ENCODE peak calls at places on chromosomes 5 and 9, in five cellular contexts. E is fibroblast of mammary gland, X is astrocyte, H is K562, W is epithelial cell of esophagus. S is an unnamed sample.

GRCh38 chr5:147578228-147579024 is 68.6 kb upstream of the DPYSL3 start:
- DNase-seq in H (peak), E (peak), W (peak), X (peak), S (no peak)

GRCh38 chr5:37723147-37723961 is 116.5 kb downstream of the GDNF start:
- DNase-seq in E (peak), W (peak), H (peak), X (peak), S (no peak)

GRCh38 chr5:53994148-53994547 is 316.2 kb downstream of the ARL15 start:
- DNase-seq in H (no peak), W (peak), E (peak), X (peak), S (no peak)

GRCh38 chr5:1517838-1518237 is 5.9 kb downstream of the LPCAT1 start:
- DNase-seq in E (no peak), H (no peak), W (no peak), X (no peak), S (peak)

GRCh38 chr9:33415152-33416038 is 13.0 kb upstream of the AQP7 start:
- DNase-seq in X (no peak), H (peak), E (peak), W (peak), S (no peak)

GRCh38 chr5:80591352-80591751 is 21.3 kb upstream of the ANKRD34B start:
- DNase-seq in W (no peak), H (no peak), E (peak), X (peak), S (no peak)

GRCh38 chr5:55633574-55634203 is 78.4 kb downstream of the SLC38A9 start:
- DNase-seq in E (peak), W (peak), X (peak), H (no peak), S (no peak)

GRCh38 chr5:103218164-103218563 is 40.4 kb upstream of the MACIR start:
- DNase-seq in W (peak), E (no peak), X (peak), H (no peak), S (no peak)

GRCh38 chr5:160926428-160926827 is 74.4 kb upstream of the ATP10B start:
- DNase-seq in X (peak), H (no peak), E (no peak), W (no peak), S (no peak)

GRCh38 chr5:220008-220407 is 1.9 kb downstream of the SDHA start:
- DNase-seq in H (no peak), E (peak), W (no peak), X (no peak), S (no peak)

GRCh38 chr9:100466171-100466827 is 6.7 kb upstream of the TMEFF1 start:
- DNase-seq in X (no peak), W (no peak), H (no peak), E (peak), S (no peak)

GRCh38 chr5:16074358-16074757 is 105.2 kb downstream of the MARCHF11 start:
- DNase-seq in H (no peak), E (no peak), W (no peak), X (no peak), S (no peak)

GRCh38 chr9:3876553-3876952 is 350.8 kb upstream of the RFX3 start:
- DNase-seq in H (no peak), E (no peak), W (no peak), X (no peak), S (no peak)

GRCh38 chr9:35500130-35500748 is 10.3 kb downstream of the RUSC2 start:
- DNase-seq in W (no peak), H (no peak), X (peak), E (no peak), S (no peak)

GRCh38 chr5:6083311-6083941 is 294.9 kb downstream of the MED10 start:
- DNase-seq in H (no peak), X (no peak), E (no peak), W (no peak), S (no peak)

GRCh38 chr5:178118345-178118744 is 5.0 kb downstream of the N4BP3 start:
- DNase-seq in W (no peak), H (no peak), E (no peak), X (no peak), S (no peak)

GRCh38 chr5:82806513-82806912 is 270.7 kb downstream of the TMEM167A start:
- DNase-seq in E (no peak), X (peak), W (peak), H (no peak), S (no peak)

GRCh38 chr9:107935931-107936330 is 446.4 kb upstream of the KLF4 start:
- DNase-seq in W (no peak), X (no peak), H (no peak), E (no peak), S (no peak)

GRCh38 chr9:17520264-17521058 is 58.4 kb upstream of the SH3GL2 start:
- DNase-seq in W (no peak), X (no peak), H (no peak), E (no peak), S (no peak)
- TF ChIP-seq CTCF in W (peak), X (no peak), H (no peak), E (no peak), S (no peak)

DNA sequence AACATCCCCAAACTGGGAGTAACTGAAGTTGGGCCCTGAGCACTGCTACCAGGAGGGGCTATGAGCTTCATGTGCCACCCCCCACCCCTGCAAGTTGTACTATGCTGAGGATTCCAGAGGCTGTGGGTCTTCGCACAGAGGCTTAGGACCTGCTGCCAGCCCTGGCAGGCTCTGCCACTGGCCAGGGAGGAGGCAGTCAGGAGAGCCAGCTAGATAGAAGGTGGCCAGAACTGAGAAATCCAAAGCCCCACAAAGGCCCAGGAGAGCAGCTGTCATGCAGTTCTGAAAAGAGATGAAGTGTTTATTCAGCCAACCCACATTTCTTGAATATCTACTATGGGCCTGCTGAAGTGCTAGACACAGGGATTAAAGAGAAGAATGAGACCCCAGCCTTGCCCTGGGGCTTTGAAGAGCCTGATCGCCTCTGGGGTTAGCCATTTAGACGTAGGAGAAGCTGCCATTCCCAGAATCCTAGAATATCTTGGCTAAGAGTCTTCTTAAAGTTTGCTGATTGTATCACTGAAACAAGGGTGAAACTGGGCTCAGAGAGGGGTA is 1.4 kb downstream of the ALAD start:
- DNase-seq in H (no peak), W (no peak), E (no peak), X (no peak), S (no peak)
- H3K4me3 ChIP-seq in H (no peak), W (no peak), E (no peak), X (no peak), S (no peak)

DNA sequence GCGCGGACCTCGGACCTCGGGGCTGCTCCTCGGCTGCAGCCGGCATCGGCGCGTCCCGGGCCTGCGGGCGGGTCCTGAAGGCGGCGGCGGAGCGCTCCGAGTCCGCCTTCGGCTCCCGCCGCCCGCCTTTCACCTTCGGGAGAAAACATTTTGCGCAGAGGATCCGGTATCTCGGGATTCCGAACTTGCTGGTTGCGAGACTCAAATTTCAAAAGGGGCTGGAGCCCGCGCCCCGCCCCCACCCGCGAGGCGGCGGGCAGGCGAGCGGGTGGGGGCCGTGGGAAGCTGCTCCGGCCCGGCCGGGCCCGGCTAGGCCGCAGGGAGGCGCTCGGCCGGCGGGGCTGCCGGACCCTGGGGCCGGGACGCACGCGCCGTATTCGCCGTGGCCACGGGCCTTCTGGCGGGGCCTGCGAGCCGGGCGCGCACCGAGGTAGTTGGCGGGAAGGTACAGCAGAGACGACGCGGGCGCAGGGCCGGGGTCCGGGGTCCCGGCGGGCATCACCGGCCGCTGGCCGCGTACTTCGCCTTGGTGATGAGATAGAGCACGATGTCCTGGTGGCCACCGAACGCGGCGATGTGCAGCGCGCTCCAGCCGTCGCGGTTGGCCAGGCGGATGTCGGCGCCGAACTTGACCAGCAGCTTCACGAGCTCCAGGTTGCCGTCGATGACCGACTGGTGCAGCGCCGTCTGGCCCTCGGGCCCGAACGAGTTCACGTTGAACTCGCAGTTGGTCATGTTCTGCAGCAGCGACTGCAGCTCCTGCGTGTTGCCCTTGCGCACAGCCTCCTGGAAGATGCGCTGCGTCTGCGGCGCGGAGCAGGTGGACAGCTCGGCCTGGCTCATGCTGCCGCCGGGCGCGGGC is 754 bp downstream of the NRARP start:
- DNase-seq in H (peak), E (peak), X (peak), W (peak), S (no peak)
- TF ChIP-seq CTCF in H (peak), E (no peak), X (no peak), W (no peak), S (no peak)

DNA sequence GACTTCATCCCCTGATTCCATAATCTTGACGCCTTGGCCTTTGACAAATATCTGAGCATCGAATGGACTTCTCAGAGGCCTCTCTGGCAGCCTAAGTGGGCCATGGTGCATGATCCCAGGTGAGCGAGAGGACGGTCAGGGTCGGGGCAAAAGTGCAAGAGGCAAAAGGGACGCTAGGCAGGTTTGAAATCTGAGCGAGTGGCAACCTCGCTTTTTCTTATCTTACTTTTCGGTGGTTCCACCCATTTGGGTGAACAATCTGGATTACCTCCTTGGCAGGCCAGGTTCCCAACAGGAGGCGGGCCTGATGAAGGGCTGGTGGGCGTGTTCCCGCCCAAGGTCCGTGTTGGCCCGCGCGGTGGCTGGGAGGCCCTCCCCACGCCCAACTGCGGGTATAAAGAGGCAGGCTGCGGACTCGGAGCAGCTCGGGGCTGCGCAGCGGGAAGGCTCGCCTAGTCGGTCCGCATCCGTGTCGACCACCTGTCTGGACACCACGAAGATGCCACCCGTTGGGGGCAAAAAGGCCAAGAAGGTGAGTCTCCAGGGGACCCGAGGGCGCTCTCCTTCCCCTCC is at the start of gene BHMT:
- DNase-seq in H (no peak), W (no peak), X (no peak), E (no peak), S (no peak)
- H3K4me3 ChIP-seq in H (no peak), W (no peak), X (no peak), E (no peak), S (peak)

GRCh38 chr5:52360985-52361384 is 426.7 kb upstream of the ITGA1 start:
- DNase-seq in W (no peak), X (no peak), H (no peak), E (no peak), S (no peak)

GRCh38 chr5:52359261-52359660 is 428.5 kb upstream of the ITGA1 start:
- DNase-seq in W (no peak), H (no peak), E (no peak), X (no peak), S (no peak)

DNA sequence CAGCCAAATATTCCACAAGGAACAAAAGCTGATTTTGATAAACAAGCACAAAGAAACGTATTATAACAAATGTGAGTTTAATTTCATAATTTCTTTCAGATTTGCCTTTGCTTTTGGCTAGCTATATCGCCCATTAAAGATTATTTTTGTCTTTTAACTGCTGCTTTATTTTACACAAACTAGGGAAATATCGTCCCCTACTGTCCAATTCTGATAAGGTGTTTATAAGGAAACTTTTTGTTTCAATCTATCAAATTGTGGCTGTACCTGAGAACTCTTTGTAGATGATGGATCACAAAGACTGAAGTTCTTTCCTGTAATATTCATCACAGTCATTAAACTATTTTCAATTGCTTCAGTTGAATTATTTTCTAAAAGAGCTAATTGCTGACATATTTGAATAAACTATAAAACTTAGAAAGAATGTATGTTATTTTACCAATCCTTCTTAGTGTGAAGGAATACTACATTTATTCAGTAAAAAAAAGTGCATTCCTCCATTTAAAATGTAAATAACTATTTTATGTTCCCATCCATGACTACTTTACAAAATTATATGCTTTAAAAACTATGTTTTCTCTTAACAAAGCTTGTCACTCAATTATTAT is 431.3 kb upstream of the ITGA1 start:
- DNase-seq in X (no peak), W (peak), H (no peak), E (peak), S (no peak)
- TF ChIP-seq CTCF in X (peak), W (peak), H (no peak), E (peak), S (no peak)

GRCh38 chr5:76684756-76685594 is 31.0 kb upstream of the F2R start:
- DNase-seq in W (no peak), H (no peak), E (no peak), X (no peak), S (no peak)
- H3K4me3 ChIP-seq in W (no peak), H (no peak), E (no peak), X (no peak), S (no peak)

S was measured in coronary artery.